ENCODE peak calls at places on chromosomes 12 and 14, in four cellular contexts. T, M, A and U are unnamed samples.
A peak's percentile ranks its signal among the peaks of the same experiment; 100 is the strongest.

GRCh38 chr14:60573943-60574496 is 65.1 kb downstream of the SIX6 start:
- DNase-seq in T (peak; percentile 97), M (peak; percentile 60), A (no peak), U (peak; percentile 64)

GRCh38 chr14:61462566-61463195 is 141.3 kb downstream of the PRKCH start:
- DNase-seq in T (peak; percentile 73), M (peak; percentile 37), A (no peak), U (peak; percentile 95)

GRCh38 chr14:76773956-76774355 is 12.7 kb downstream of the VASH1 start:
- DNase-seq in T (no peak), M (no peak), A (peak; percentile 48), U (no peak)

GRCh38 chr12:6540181-6540877 is 6.0 kb downstream of the GAPDH start:
- DNase-seq in T (peak; percentile 96), M (peak; percentile 94), A (peak; percentile 92), U (peak; percentile 95)

GRCh38 chr14:76812093-76812421 is 625 bp downstream of the ANGEL1 start:
- DNase-seq in T (no peak), M (no peak), A (no peak), U (no peak)

GRCh38 chr12:125645724-125646123 is 580.5 kb downstream of the AACS start:
- DNase-seq in T (no peak), M (no peak), A (no peak), U (no peak)

GRCh38 chr12:52551466-52551865 is 1.5 kb downstream of the KRT71 start:
- DNase-seq in T (no peak), M (no peak), A (no peak), U (no peak)

GRCh38 chr12:19794116-19794515 is 354.8 kb downstream of the AEBP2 start:
- DNase-seq in T (no peak), M (no peak), A (no peak), U (no peak)

GRCh38 chr14:52103416-52103815 is 34.6 kb upstream of the NID2 start:
- DNase-seq in T (no peak), M (no peak), A (no peak), U (no peak)

GRCh38 chr12:28498850-28499249 is 308.6 kb downstream of the CCDC91 start:
- DNase-seq in T (no peak), M (no peak), A (no peak), U (no peak)

GRCh38 chr14:73878436-73878835 is 8.2 kb upstream of the ZNF410 start:
- DNase-seq in T (no peak), M (no peak), A (no peak), U (peak; percentile 34)

GRCh38 chr14:35855886-35856481 is 29.8 kb downstream of the BRMS1L start:
- DNase-seq in T (no peak), M (no peak), A (no peak), U (peak; percentile 7)